ENCODE peak calls at places on chromosome 15, in ten cellular contexts. B is lower lobe of right lung, I is PC-3, S is suprapubic skin, Y is fibroblast of mammary gland, E is uterus, F is upper lobe of right lung, K is DND-41, N is testis, P is dorsolateral prefrontal cortex. G is an unnamed sample.

GRCh38 chr15:45162771-45163507 is 24.8 kb downstream of the SHF start:
- DNase-seq in F (peak), E (peak), K (peak), P (peak), B (peak), N (peak), I (peak), S (no peak), Y (peak), G (peak)

GRCh38 chr15:93881310-93881709 is 350.1 kb upstream of the MCTP2 start:
- DNase-seq in Y (no peak), E (no peak), F (no peak), B (no peak), P (no peak), K (no peak), N (no peak), S (no peak), I (no peak), G (no peak)

GRCh38 chr15:67193223-67194009 is 61.0 kb downstream of the AAGAB start:
- DNase-seq in S (no peak), I (no peak), F (no peak), N (no peak), K (no peak), P (no peak), Y (peak), E (peak), B (no peak), G (no peak)

GRCh38 chr15:74010929-74011540 is 16.5 kb downstream of the PML start:
- DNase-seq in Y (peak), K (no peak), E (no peak), N (no peak), S (no peak), I (no peak), B (no peak), P (no peak), F (no peak), G (no peak)

GRCh38 chr15:84761534-84762190 is 13.3 kb downstream of the ZNF592 start:
- DNase-seq in N (no peak), B (no peak), Y (no peak), S (no peak), I (no peak), P (no peak), E (no peak), K (no peak), F (no peak), G (no peak)

GRCh38 chr15:51253385-51253784 is 85.0 kb downstream of the CYP19A1 start:
- DNase-seq in K (no peak), E (no peak), F (no peak), I (no peak), N (no peak), Y (peak), S (no peak), B (no peak), P (no peak), G (no peak)

GRCh38 chr15:81235781-81236507 is 39.3 kb downstream of the IL16 start:
- DNase-seq in S (no peak), K (no peak), B (no peak), P (peak), N (peak), E (peak), I (peak), Y (peak), F (no peak), G (peak)

GRCh38 chr15:29123171-29123570 is 146.5 kb downstream of the NSMCE3 start:
- DNase-seq in K (no peak), Y (no peak), F (no peak), S (no peak), N (no peak), B (peak), P (no peak), I (no peak), E (no peak), G (no peak)

GRCh38 chr15:48102167-48102566 is 18.6 kb upstream of the SLC24A5 start:
- DNase-seq in I (no peak), K (no peak), N (no peak), Y (no peak), P (no peak), F (no peak), B (no peak), E (no peak), S (no peak), G (no peak)

GRCh38 chr15:75639191-75639708 is 774 bp downstream of the IMP3 start:
- DNase-seq in E (no peak), I (peak), B (no peak), F (no peak), S (no peak), N (peak), P (no peak), Y (no peak), K (no peak), G (no peak)

GRCh38 chr15:45645026-45645980 is 10.5 kb downstream of the SQOR start:
- DNase-seq in N (no peak), E (no peak), F (no peak), S (no peak), P (no peak), Y (peak), K (no peak), B (no peak), I (peak), G (peak)

GRCh38 chr15:28004143-28005003 is 94.7 kb downstream of the OCA2 start:
- DNase-seq in K (no peak), E (no peak), N (no peak), P (no peak), S (no peak), I (no peak), F (no peak), Y (peak), B (no peak), G (no peak)

GRCh38 chr15:44468713-44469385 is 41.4 kb downstream of the CTDSPL2 start:
- DNase-seq in K (no peak), B (no peak), E (no peak), S (no peak), I (peak), N (no peak), Y (peak), F (no peak), P (no peak), G (peak)

GRCh38 chr15:92164327-92165000 is 229.2 kb upstream of the ST8SIA2 start:
- DNase-seq in S (no peak), I (no peak), N (no peak), F (no peak), Y (no peak), B (no peak), P (no peak), E (no peak), K (no peak), G (peak)

GRCh38 chr15:73934281-73934680 is 8.0 kb downstream of the LOXL1 start:
- DNase-seq in N (no peak), E (no peak), P (no peak), F (no peak), S (no peak), Y (no peak), K (no peak), B (peak), I (peak), G (no peak)

GRCh38 chr15:68228971-68229385 is 550 bp downstream of the CLN6 start:
- DNase-seq in F (no peak), I (no peak), E (no peak), Y (peak), P (no peak), B (peak), K (no peak), N (no peak), S (peak), G (no peak)

GRCh38 chr15:60405405-60405804 is 7.6 kb upstream of the ANXA2 start:
- DNase-seq in N (no peak), B (no peak), Y (no peak), K (no peak), I (no peak), P (no peak), E (no peak), S (no peak), F (no peak), G (no peak)

GRCh38 chr15:74460298-74460697 is 662 bp downstream of the UBL7 start:
- DNase-seq in I (no peak), E (no peak), N (no peak), F (no peak), K (no peak), P (no peak), S (no peak), Y (no peak), B (no peak), G (no peak)

GRCh38 chr15:77419050-77419835 is 661 bp downstream of the PEAK1 start:
- DNase-seq in K (peak), Y (peak), I (peak), B (peak), N (peak), E (peak), S (peak), F (peak), P (peak), G (no peak)

GRCh38 chr15:29920515-29920914 is 98.2 kb upstream of the TJP1 start:
- DNase-seq in Y (peak), B (peak), E (no peak), S (no peak), F (peak), I (peak), N (no peak), P (peak), K (no peak), G (no peak)

GRCh38 chr15:60299452-60300047 is 98.2 kb downstream of the ANXA2 start:
- DNase-seq in B (no peak), K (no peak), E (peak), S (peak), Y (peak), N (peak), P (peak), F (no peak), I (peak), G (no peak)

GRCh38 chr15:47484119-47484518 is 233.2 kb upstream of the SEMA6D start:
- DNase-seq in I (no peak), Y (no peak), E (no peak), K (no peak), N (no peak), F (no peak), P (no peak), S (no peak), B (no peak), G (no peak)

GRCh38 chr15:36365963-36366362 is 213.5 kb upstream of the CDIN1 start:
- DNase-seq in K (no peak), F (no peak), B (no peak), N (no peak), P (no peak), Y (peak), S (no peak), I (no peak), E (no peak), G (no peak)

GRCh38 chr15:19992428-19992827 is 549.2 kb downstream of the GOLGA6L6 start:
- DNase-seq in Y (no peak), S (no peak), F (no peak), I (no peak), B (no peak), K (no peak), E (no peak), P (no peak), N (no peak), G (no peak)

GRCh38 chr15:94523873-94524272 is 292.5 kb downstream of the MCTP2 start:
- DNase-seq in K (no peak), P (no peak), E (no peak), Y (no peak), F (no peak), B (no peak), S (no peak), I (no peak), N (no peak), G (no peak)

DNA sequence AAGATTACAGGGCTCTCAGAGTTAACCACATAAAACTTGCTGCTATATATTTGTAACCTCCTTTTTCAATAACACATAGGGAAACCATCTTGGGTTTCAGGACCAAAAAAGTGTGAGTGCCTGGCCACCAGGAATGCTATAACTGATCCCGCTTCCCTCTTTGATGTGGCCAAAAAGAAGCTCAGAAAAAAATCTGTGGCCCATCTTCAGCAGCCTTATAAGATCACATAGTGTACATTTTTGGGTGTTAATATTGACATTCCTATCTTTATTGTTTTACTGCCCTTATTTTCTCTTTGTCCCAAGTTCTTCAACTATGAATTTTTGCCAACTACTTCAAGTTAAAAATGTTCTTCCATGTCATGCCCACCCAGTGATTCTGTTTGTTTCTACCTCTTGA is 102.8 kb downstream of the LIPC start:
- DNase-seq in I (no peak), Y (no peak), B (no peak), S (no peak), F (no peak), N (no peak), P (no peak), E (no peak), K (no peak), G (no peak)
- H3K4me3 ChIP-seq in I (no peak), Y (no peak), B (no peak), S (no peak), F (no peak), N (no peak), P (no peak), E (no peak), K (no peak), G (no peak)

GRCh38 chr15:91140561-91140960 is 40.5 kb downstream of the SV2B start:
- DNase-seq in S (no peak), N (no peak), F (no peak), I (no peak), P (no peak), E (no peak), K (no peak), B (no peak), Y (no peak), G (no peak)

GRCh38 chr15:91141102-91141501 is 41.0 kb downstream of the SV2B start:
- DNase-seq in P (peak), F (no peak), Y (no peak), E (no peak), B (no peak), N (no peak), S (no peak), I (no peak), K (no peak), G (no peak)

GRCh38 chr15:91146728-91147127 is 46.7 kb downstream of the SV2B start:
- DNase-seq in S (no peak), F (no peak), Y (no peak), B (no peak), P (no peak), N (no peak), E (no peak), I (peak), K (no peak), G (no peak)

GRCh38 chr15:91136386-91136923 is 36.4 kb downstream of the SV2B start:
- DNase-seq in N (no peak), B (no peak), K (no peak), Y (no peak), I (no peak), F (no peak), P (no peak), E (no peak), S (no peak), G (no peak)

DNA sequence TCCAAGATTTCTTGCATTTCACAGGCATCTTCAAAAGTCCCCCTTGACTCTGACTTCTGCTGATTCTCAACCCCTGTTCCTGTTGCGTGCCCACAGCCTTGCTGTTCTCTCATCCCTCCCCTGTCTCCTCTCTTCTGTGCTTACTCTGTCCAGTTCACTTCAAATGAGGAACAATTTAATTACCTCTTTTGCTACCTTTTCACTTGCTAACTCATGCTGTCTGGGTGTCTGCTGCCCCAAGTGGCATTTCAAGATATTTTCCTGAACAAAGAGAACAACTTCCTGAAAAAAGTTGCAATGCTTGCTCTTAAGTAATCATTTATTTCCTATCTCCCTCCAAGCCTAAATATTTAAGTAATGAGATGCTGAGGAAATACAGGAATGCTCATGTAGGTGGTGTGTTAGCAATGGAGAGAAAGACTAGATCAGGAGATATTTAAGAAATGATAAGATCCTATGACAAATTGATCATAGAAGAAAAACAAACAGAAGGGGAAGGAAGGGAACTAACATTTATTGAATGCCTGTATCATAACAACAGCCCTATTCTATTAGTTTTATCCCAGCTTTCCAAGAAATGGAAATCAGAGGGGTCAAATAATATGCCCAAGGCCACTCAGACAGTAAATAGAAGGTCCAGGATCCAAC is 42.2 kb downstream of the SV2B start:
- DNase-seq in F (no peak), S (no peak), K (peak), Y (peak), P (no peak), N (no peak), B (no peak), E (no peak), I (peak), G (no peak)
- TF ChIP-seq CTCF in F (peak), S (no peak), K (peak), Y (peak), P (peak), N (peak), B (peak), E (no peak), I (peak), G (no peak)

GRCh38 chr15:24848050-24848449 is 106.7 kb upstream of the SNRPN start:
- DNase-seq in F (no peak), K (no peak), I (peak), Y (peak), E (no peak), P (peak), S (no peak), N (peak), B (no peak), G (no peak)
- H3K4me3 ChIP-seq in F (peak), K (no peak), I (peak), Y (peak), E (no peak), P (peak), S (peak), N (peak), B (peak), G (peak)

GRCh38 chr15:42591238-42591936 is 16.0 kb downstream of the STARD9 start:
- DNase-seq in N (no peak), F (no peak), B (no peak), Y (peak), E (no peak), S (no peak), K (no peak), P (no peak), I (peak), G (no peak)
- TF ChIP-seq CTCF in N (no peak), F (peak), B (peak), Y (peak), E (peak), S (no peak), K (peak), P (peak), I (peak), G (peak)

GRCh38 chr15:89028036-89028435 is 60.2 kb upstream of the ABHD2 start:
- DNase-seq in K (no peak), P (no peak), E (no peak), I (no peak), B (no peak), Y (no peak), S (no peak), F (no peak), N (no peak), G (no peak)

GRCh38 chr15:89023311-89023961 is 64.8 kb upstream of the ABHD2 start:
- DNase-seq in Y (peak), B (no peak), F (no peak), K (no peak), P (no peak), I (no peak), S (no peak), N (no peak), E (no peak), G (no peak)

GRCh38 chr15:89030311-89030710 is 57.9 kb upstream of the ABHD2 start:
- DNase-seq in F (no peak), K (no peak), E (no peak), N (no peak), B (no peak), Y (no peak), S (no peak), P (no peak), I (no peak), G (no peak)

GRCh38 chr15:89024418-89024817 is 63.8 kb upstream of the ABHD2 start:
- DNase-seq in Y (no peak), E (no peak), F (no peak), B (no peak), I (no peak), S (no peak), N (no peak), K (no peak), P (no peak), G (no peak)

DNA sequence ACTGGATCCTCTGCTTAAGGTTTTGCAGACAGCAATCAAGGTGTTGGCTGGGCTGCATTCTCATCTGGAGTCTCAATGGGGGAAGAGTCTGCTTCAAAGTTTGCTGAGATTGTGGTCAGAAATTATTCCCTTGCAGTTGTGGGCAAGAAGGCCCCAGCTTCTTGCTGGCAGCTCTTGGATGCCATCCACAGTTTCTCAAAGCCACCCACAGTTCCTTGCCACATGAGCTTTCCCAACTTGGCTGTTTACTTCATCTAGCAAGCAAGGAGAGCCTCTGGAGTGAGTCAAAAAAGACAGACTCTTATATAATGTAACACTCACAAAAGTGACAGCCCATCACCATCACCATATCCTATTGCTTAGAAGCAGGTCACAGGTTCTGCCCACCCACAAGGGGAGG is 62.1 kb upstream of the ABHD2 start:
- DNase-seq in S (no peak), F (no peak), E (no peak), N (no peak), Y (no peak), P (no peak), K (no peak), I (no peak), B (no peak), G (no peak)
- H3K4me3 ChIP-seq in S (no peak), F (no peak), E (no peak), N (no peak), Y (no peak), P (no peak), K (no peak), I (no peak), B (no peak), G (no peak)

GRCh38 chr15:90059208-90059985 is 42.9 kb downstream of the IDH2 start:
- DNase-seq in P (no peak), K (peak), E (no peak), S (peak), I (no peak), F (peak), N (peak), Y (no peak), B (peak), G (no peak)
- TF ChIP-seq CTCF in P (no peak), K (no peak), E (no peak), S (no peak), I (no peak), F (no peak), N (no peak), Y (no peak), B (no peak), G (no peak)

GRCh38 chr15:90957791-90958190 is 3.1 kb downstream of the RCCD1 start:
- DNase-seq in S (no peak), F (no peak), K (no peak), N (no peak), P (peak), E (no peak), I (no peak), B (no peak), Y (no peak), G (no peak)
- H3K4me3 ChIP-seq in S (peak), F (no peak), K (no peak), N (no peak), P (peak), E (peak), I (peak), B (peak), Y (peak), G (peak)

GRCh38 chr15:98548172-98548971 is 100.0 kb upstream of the IGF1R start:
- DNase-seq in N (peak), B (peak), P (peak), F (peak), E (peak), K (no peak), S (peak), Y (peak), I (no peak), G (no peak)
- TF ChIP-seq CTCF in N (peak), B (peak), P (no peak), F (no peak), E (peak), K (no peak), S (no peak), Y (peak), I (no peak), G (peak)

GRCh38 chr15:57554821-57555185 is 36.9 kb upstream of the MYZAP start:
- DNase-seq in S (no peak), B (no peak), Y (no peak), P (peak), F (no peak), I (no peak), K (no peak), N (no peak), E (no peak), G (no peak)

GRCh38 chr15:57552678-57553334 is 38.9 kb upstream of the MYZAP start:
- DNase-seq in E (no peak), I (no peak), Y (no peak), P (no peak), F (no peak), K (no peak), N (no peak), B (no peak), S (no peak), G (no peak)

GRCh38 chr15:57555270-57555669 is 36.4 kb upstream of the MYZAP start:
- DNase-seq in I (no peak), S (no peak), N (no peak), E (no peak), P (no peak), Y (no peak), B (no peak), F (no peak), K (no peak), G (no peak)

GRCh38 chr15:57553526-57553925 is 38.2 kb upstream of the MYZAP start:
- DNase-seq in N (no peak), S (no peak), F (no peak), P (no peak), I (no peak), Y (no peak), B (no peak), K (no peak), E (no peak), G (no peak)

GRCh38 chr15:57554063-57554820 is 37.5 kb upstream of the MYZAP start:
- DNase-seq in P (peak), S (no peak), F (no peak), K (no peak), I (no peak), B (no peak), E (no peak), Y (no peak), N (no peak), G (no peak)
- H3K4me3 ChIP-seq in P (no peak), S (no peak), F (no peak), K (no peak), I (no peak), B (no peak), E (no peak), Y (no peak), N (no peak), G (no peak)

G was measured in AG04449.